ENCODE peak calls at places on chromosomes 3 and 15, in eight cellular contexts. G is heart left ventricle, J is spleen, Q is progenitor cell of endocrine pancreas, O is neural crest cell, Y is NB4, W is esophagus squamous epithelium, H is fibroblast of pulmonary artery. R is an unnamed sample.
A peak's percentile ranks its signal among the peaks of the same experiment; 100 is the strongest.

GRCh38 chr3:114624676-114625181 is 330.9 kb downstream of the TIGIT start:
- DNase-seq in W (no peak), G (peak; percentile 91), Y (peak; percentile 6), Q (no peak), O (peak; percentile 6), J (peak; percentile 83), H (peak; percentile 98), R (no peak)

GRCh38 chr3:124256156-124256555 is 264.2 kb upstream of the ROPN1 start:
- DNase-seq in G (no peak), O (no peak), W (no peak), J (no peak), Y (no peak), H (no peak), Q (no peak), R (no peak)

GRCh38 chr3:154780263-154780662 is 299.9 kb upstream of the MME start:
- DNase-seq in H (no peak), W (no peak), Y (no peak), J (no peak), O (no peak), Q (no peak), G (no peak), R (no peak)

GRCh38 chr3:197465197-197465995 is 90.4 kb downstream of the BDH1 start:
- DNase-seq in W (no peak), H (no peak), O (no peak), G (no peak), Q (no peak), Y (no peak), J (peak; percentile 13), R (no peak)

GRCh38 chr15:100715571-100716455 is 113.4 kb downstream of the ASB7 start:
- DNase-seq in H (no peak), O (no peak), Q (no peak), W (no peak), Y (no peak), G (no peak), J (peak; percentile 60), R (peak; percentile 62)

GRCh38 chr3:186510374-186511079 is 33.7 kb downstream of the CRYGS start:
- DNase-seq in Y (peak; percentile 58), Q (no peak), G (no peak), W (no peak), O (no peak), H (no peak), J (no peak), R (no peak)

GRCh38 chr3:62211675-62212429 is 161.5 kb downstream of the FEZF2 start:
- DNase-seq in G (no peak), J (no peak), O (no peak), Q (no peak), H (no peak), W (no peak), Y (no peak), R (no peak)

GRCh38 chr3:192409203-192409837 is 318.0 kb downstream of the FGF12 start:
- DNase-seq in Y (no peak), H (peak; percentile 16), G (peak; percentile 59), O (peak; percentile 55), J (peak; percentile 86), W (no peak), Q (peak; percentile 51), R (peak; percentile 70)

GRCh38 chr3:150755902-150756301 is 7.1 kb downstream of the SIAH2 start:
- DNase-seq in W (no peak), Q (no peak), O (no peak), J (no peak), Y (no peak), H (peak; percentile 39), G (no peak), R (no peak)

GRCh38 chr3:10928396-10928960 is 64.1 kb upstream of the SLC6A1 start:
- DNase-seq in Y (no peak), O (no peak), Q (no peak), W (no peak), J (peak; percentile 16), G (no peak), H (no peak), R (peak; percentile 59)

GRCh38 chr3:120642368-120642948 is 39.6 kb downstream of the HGD start:
- DNase-seq in J (no peak), Y (peak; percentile 94), W (no peak), G (no peak), Q (no peak), O (no peak), H (peak; percentile 97), R (no peak)

GRCh38 chr15:37094542-37095196 is 5.7 kb downstream of the MEIS2 start:
- DNase-seq in Y (no peak), O (no peak), W (no peak), H (no peak), Q (no peak), J (no peak), G (no peak), R (no peak)

GRCh38 chr3:197782230-197782629 is 8.8 kb upstream of the LRCH3 start:
- DNase-seq in H (no peak), J (no peak), G (no peak), Y (no peak), Q (no peak), W (no peak), O (no peak), R (no peak)

GRCh38 chr15:36808401-36809160 is 229.2 kb downstream of the CDIN1 start:
- DNase-seq in H (peak; percentile 38), W (no peak), Y (no peak), J (no peak), G (no peak), O (no peak), Q (no peak), R (no peak)

GRCh38 chr3:13419356-13420050 is 619 bp downstream of the NUP210 start:
- DNase-seq in H (no peak), Y (peak; percentile 62), W (no peak), G (peak; percentile 31), Q (peak; percentile 33), J (peak; percentile 94), O (peak; percentile 26), R (no peak)

GRCh38 chr3:164387236-164387635 is 691.1 kb downstream of the SI start:
- DNase-seq in H (no peak), W (no peak), G (no peak), Y (no peak), J (no peak), O (no peak), Q (no peak), R (no peak)

GRCh38 chr15:85770722-85771041 is 24.0 kb downstream of the KLHL25 start:
- DNase-seq in Q (no peak), H (no peak), O (no peak), J (no peak), W (no peak), G (no peak), Y (no peak), R (no peak)

DNA sequence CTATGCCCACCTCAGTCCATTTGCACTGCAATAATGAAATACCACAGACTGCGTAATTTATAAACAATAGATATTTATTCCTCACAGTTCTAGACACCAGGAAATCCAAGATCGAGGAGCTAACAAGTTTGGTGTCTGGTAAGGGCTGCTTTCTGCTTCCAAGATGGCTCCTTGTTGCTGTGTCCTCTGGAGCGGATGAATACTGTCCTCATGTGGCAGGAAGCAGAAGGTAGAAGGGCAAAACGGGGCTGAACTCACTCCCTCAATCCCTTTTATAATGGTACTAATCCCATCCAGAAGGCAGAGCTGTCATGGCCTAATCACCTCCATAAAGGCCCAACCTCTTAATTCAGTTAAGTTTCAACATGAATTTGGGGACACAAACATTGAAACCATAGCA is 75.3 kb downstream of the P2RY1 start:
- DNase-seq in J (no peak), O (no peak), Y (peak; percentile 5), G (no peak), W (no peak), H (peak; percentile 8), Q (no peak), R (no peak)
- TF ChIP-seq CTCF in J (no peak), O (no peak), Y (no peak), G (no peak), W (no peak), H (peak; percentile 2), Q (no peak), R (no peak)

DNA sequence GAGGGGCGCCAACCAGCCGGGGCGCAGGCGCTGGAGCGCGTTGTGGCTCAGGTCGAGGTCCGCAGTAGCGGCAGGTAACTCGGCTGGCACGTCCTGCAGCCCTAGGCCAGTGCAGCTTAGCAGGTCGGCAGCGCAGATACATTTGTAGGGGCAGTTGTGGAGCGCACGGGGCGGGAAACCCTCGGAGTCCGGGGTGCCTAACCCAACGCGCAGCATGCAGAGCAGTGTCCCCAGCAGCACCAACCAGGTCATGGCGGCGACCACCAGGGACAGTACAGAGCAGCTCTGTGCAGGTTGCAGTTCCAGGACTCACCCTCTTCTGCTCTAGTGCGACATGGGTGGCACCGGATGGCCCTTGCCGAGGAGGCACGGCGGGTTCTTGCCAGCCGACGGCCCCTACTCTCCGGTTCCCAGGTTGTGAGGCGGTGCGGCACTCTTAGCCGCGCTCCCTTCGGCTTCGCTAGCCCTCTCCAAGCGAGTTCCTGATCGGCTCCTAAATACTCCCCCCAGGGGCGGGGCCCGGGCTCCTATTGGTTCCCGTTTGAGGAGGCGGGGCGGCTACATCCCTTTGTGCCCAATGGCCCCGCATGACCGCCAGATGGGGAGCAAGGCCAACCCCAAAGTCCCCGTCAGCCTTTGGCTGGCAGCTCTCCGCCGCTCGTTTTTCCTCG is at the start of gene AMIGO3:
- DNase-seq in Y (peak; percentile 70), Q (peak; percentile 76), H (peak; percentile 89), J (peak; percentile 98), O (peak; percentile 90), W (peak; percentile 76), G (peak; percentile 96), R (peak; percentile 94)
- TF ChIP-seq CTCF in Y (no peak), Q (peak; percentile 72), H (peak; percentile 48), J (peak; percentile 71), O (peak; percentile 73), W (peak; percentile 28), G (peak; percentile 67), R (peak; percentile 89)

DNA sequence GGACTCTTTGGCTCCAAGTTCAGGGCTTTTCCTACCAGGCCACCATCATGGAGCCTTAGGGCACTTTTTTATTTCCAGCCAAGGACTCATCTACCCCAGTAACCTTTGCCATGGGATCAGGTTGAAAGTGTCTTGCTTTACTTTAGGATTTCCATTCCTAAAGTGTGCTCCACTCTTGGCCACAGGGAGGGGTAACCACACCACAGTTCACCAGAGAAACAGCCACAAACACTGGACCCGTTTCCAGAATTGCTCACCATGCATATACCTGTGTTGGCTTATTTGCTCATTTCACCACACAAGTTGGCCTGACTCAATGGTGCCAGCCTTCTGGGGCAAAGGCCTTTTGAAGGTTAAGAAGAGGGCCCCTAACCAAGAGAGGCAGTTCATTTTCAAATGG is 70.6 kb upstream of the RAD18 start:
- DNase-seq in Y (no peak), G (no peak), W (no peak), H (no peak), Q (no peak), O (no peak), J (no peak), R (no peak)
- TF ChIP-seq CTCF in Y (no peak), G (no peak), W (no peak), H (no peak), Q (peak; percentile 11), O (no peak), J (no peak), R (peak; percentile 22)

DNA sequence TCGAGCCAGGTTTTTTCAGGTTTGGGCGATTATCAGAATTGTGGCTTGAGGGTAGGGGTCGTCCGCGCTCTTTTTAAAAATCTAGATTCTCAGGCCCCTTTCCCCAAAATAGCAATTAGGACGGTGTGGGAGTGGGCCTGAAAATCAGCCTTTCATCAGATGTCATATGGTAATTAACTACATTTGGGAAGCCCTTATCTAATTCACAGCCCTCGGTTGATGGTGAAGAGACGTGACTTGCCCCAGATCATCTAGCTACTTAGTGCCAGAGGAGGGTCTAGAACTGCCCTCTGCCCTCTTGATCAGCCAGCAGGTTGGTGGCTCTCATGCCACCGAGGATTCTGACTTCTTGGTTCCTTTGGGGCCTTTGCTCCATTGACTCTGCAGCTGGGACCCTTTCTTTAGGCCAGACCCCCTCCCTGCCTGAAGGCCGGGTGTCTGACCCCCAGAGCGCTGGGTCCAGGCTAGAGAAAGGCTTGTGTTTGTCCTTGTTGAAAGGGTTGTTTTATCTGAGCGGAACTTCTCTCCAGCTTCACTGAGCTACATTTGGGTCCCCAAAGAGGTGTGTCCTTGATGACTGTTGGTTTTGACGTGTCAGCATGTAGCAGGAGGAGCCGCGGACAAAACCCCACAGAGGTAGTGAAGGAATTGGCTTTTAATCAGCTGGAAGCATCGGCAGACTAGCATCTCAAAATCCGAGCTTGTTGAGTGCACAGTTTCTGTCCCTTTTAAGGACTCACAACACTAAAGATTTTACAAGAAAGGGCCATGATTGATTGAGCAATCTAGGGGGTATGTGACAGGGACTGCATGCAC is 857 bp downstream of the AEN start:
- DNase-seq in Y (peak; percentile 72), G (no peak), Q (no peak), H (peak; percentile 51), O (no peak), J (no peak), W (no peak), R (no peak)
- TF ChIP-seq CTCF in Y (no peak), G (no peak), Q (no peak), H (no peak), O (no peak), J (no peak), W (no peak), R (no peak)